ENCODE peak calls at places on chromosome 20, in four cellular contexts. Y is spleen, B is natural killer cell, M is heart right ventricle. T is an unnamed sample.

GRCh38 chr20:33811763-33812672 is 870 bp downstream of the CHMP4B start:
- DNase-seq in Y (peak), B (peak), M (peak), T (no peak)

GRCh38 chr20:3786126-3786484 is 435 bp downstream of the CENPB start:
- DNase-seq in Y (no peak), B (no peak), M (peak), T (no peak)

GRCh38 chr20:54346269-54346668 is 129.1 kb upstream of the DOK5 start:
- DNase-seq in Y (no peak), B (no peak), M (no peak), T (no peak)

GRCh38 chr20:51480507-51481270 is 61.8 kb downstream of the NFATC2 start:
- DNase-seq in Y (peak), B (no peak), M (no peak), T (no peak)

GRCh38 chr20:2631228-2631627 is 21.2 kb upstream of the NOP56 start:
- DNase-seq in Y (no peak), B (no peak), M (no peak), T (no peak)

GRCh38 chr20:20085812-20086211 is 33.5 kb downstream of the CFAP61 start:
- DNase-seq in Y (no peak), B (no peak), M (peak), T (no peak)

GRCh38 chr20:8670900-8671229 is 398.0 kb upstream of the PLCB4 start:
- DNase-seq in Y (no peak), B (no peak), M (no peak), T (no peak)

GRCh38 chr20:1802385-1803215 is 92.6 kb upstream of the SIRPA start:
- DNase-seq in Y (peak), B (no peak), M (peak), T (peak)

GRCh38 chr20:57665589-57665971 is 44.2 kb downstream of the PMEPA1 start:
- DNase-seq in Y (peak), B (no peak), M (no peak), T (no peak)

GRCh38 chr20:52533401-52533800 is 341.8 kb upstream of the ZFP64 start:
- DNase-seq in Y (no peak), B (no peak), M (no peak), T (no peak)

GRCh38 chr20:15440249-15440820 is 1102.9 kb upstream of the FLRT3 start:
- DNase-seq in Y (no peak), B (no peak), M (no peak), T (no peak)

GRCh38 chr20:50400705-50401045 is 109.5 kb upstream of the PTPN1 start:
- DNase-seq in Y (no peak), B (no peak), M (no peak), T (no peak)

GRCh38 chr20:4150095-4150492 is 134.7 kb upstream of the RNF24 start:
- DNase-seq in Y (no peak), B (no peak), M (no peak), T (no peak)

GRCh38 chr20:14219801-14220461 is 117.5 kb downstream of the FLRT3 start:
- DNase-seq in Y (no peak), B (no peak), M (peak), T (no peak)

GRCh38 chr20:57753332-57754164 is 43.7 kb upstream of the PMEPA1 start:
- DNase-seq in Y (peak), B (no peak), M (no peak), T (peak)

GRCh38 chr20:17557675-17558006 is 12.2 kb upstream of the DSTN start:
- DNase-seq in Y (no peak), B (no peak), M (no peak), T (no peak)

GRCh38 chr20:33275871-33276270 is 7.1 kb upstream of the BPIFB1 start:
- DNase-seq in Y (no peak), B (no peak), M (no peak), T (no peak)

GRCh38 chr20:22816016-22816415 is 219.1 kb upstream of the SSTR4 start:
- DNase-seq in Y (no peak), B (no peak), M (no peak), T (no peak)

GRCh38 chr20:11982289-11982957 is 64.7 kb downstream of the BTBD3 start:
- DNase-seq in Y (no peak), B (no peak), M (no peak), T (no peak)

GRCh38 chr20:38307371-38308046 is 3.6 kb downstream of the BPI start:
- DNase-seq in Y (no peak), B (no peak), M (no peak), T (no peak)

DNA sequence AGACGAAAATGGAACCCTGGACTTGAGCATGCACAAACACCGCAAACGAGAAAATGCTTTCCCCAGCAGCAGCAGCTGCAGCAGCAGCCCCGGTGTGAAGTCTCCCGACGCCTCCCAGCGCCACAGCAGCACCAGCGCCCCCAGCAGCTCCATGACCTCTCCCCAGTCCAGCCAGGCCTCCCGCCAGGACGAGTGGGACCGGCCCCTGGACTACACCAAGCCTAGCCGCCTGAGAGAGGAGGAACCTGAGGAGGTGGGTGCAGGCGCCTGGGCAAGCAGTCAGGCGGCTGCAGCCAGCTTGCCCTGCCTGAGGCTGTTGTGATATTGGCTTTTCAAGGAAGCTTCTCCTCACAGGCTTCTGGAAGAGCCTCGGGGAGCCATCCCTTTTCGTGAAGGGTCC is 35.8 kb upstream of the PCMTD2 start:
- DNase-seq in Y (no peak), B (no peak), M (no peak), T (no peak)
- TF ChIP-seq CTCF in Y (no peak), B (no peak), M (no peak), T (no peak)

DNA sequence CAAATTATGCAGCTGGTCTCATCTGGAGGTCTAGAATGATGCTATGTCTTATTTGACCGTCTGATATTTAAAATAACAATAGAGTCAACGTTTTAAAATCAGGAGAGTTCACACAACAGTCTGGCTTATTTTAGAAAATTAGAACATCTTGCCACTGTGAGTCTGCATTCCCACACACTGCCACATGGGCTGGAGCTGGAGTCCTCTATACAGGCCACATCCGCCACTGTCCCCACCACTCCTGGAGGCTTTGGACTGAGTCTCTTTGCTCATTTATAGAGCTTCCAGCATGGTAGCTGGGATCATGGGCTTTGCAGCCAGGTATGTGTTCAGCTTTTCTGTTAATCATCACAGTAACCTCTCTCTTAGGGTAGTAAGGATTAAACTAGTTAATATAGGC is 68.8 kb upstream of the ZNFX1 start:
- DNase-seq in Y (no peak), B (no peak), M (no peak), T (no peak)
- TF ChIP-seq CTCF in Y (no peak), B (no peak), M (no peak), T (no peak)

GRCh38 chr20:37282558-37282957 is 6.9 kb upstream of the MANBAL start:
- DNase-seq in Y (no peak), B (no peak), M (no peak), T (no peak)
- TF ChIP-seq CTCF in Y (no peak), B (no peak), M (no peak), T (peak)

GRCh38 chr20:45890997-45891983 is at the start of the genes CTSA and NEURL2:
- DNase-seq in Y (peak), B (peak), M (peak), T (peak)
- TF ChIP-seq CTCF in Y (no peak), B (no peak), M (no peak), T (no peak)

GRCh38 chr20:7217606-7218005 is 450.1 kb downstream of the BMP2 start:
- DNase-seq in Y (no peak), B (no peak), M (no peak), T (no peak)
- TF ChIP-seq CTCF in Y (no peak), B (no peak), M (no peak), T (no peak)

DNA sequence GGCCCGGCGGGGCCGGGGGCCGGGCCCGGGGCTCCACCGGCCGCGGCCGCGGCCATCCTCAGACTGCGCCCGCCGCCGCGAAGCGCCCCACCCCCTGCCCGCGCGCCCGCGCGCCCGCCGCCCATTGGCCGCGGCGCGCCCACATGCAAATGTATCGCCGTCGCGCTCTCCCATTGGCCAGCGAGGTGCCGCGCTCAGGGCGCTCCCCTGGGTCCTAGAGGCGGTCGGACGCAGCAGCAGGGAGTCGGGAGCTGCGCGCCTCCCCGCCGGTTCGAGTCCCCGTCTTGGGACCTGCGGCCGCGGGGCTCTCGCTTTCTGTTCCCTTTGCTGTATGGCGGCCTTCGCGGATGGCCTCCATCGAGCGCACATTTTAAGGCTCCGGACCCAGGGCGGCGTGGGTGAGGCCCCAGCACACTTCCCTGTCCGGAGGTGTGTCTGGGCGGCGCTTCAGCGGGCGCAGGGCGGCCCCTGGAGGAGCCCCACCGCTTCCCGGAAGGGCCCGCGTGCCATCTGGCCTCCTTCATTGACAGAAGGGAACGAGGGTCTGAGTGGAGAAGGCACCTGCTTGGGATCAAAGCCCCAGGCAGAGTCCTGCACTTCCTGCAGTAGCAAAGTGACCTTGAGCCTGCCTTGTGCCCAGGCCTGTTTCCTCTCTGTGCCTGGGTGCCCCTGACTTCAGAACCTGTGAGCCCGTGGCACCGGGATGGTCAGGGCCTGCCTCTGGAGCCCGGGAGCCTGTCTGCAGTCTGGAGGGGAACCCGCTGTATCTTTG is at the start of gene CABLES2:
- DNase-seq in Y (peak), B (peak), M (peak), T (peak)
- TF ChIP-seq CTCF in Y (peak), B (no peak), M (peak), T (no peak)

GRCh38 chr20:24697411-24697810 is 228.0 kb downstream of the SYNDIG1 start:
- DNase-seq in Y (no peak), B (no peak), M (no peak), T (no peak)
- TF ChIP-seq CTCF in Y (no peak), B (no peak), M (no peak), T (no peak)

DNA sequence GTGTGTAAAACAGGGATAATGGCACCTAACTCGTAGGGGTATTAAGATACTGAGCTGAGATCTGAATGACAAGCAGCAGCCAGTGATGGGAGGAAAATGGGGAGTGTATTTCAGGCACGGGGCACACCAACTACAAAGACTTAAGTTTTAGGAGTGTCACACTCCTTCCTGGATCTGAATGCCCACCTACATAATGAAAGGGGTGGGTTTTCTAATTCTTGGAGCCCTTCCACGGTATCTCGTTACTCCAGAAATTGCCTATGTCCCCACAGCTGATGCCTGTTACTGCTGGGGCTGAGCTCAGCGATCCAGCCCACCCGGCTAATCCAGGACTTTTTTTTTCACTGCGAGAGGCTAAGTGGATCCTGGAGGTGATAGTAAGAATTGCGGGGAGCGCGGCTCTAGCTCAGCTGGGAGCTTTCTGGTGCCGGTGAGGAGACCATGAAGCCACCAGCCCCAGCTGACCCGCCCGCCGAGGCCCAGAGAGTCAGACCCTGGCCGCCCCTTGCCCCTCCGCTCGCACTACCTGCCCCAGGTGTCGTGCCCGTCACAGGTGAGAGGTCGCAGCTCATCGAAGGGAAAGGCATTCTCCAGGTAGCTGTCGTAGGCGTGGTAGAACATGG is 726 bp downstream of the EDEM2 start:
- DNase-seq in Y (peak), B (no peak), M (no peak), T (peak)
- TF ChIP-seq CTCF in Y (no peak), B (no peak), M (no peak), T (peak)

DNA sequence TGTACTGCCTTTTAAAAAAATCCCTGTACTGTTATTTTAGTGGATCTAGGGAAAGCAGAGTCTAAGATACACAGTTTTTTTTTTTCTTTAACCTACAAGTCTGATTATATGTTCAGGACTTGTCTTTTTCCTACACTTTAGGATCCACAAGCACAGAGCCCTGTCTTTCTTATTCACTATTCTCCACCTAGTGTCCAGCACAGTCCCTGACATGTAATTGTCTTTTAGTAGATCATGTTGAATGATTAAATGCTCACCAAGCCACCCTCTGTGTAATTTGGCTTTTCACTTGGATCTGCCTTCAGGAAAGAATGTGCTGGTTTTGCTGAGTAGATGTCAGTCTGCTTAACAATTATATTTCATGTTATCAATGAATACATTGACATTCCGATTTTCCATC is 35.8 kb upstream of the YWHAB start:
- DNase-seq in Y (no peak), B (no peak), M (no peak), T (no peak)
- TF ChIP-seq CTCF in Y (no peak), B (no peak), M (no peak), T (no peak)

T was measured in progenitor cell of endocrine pancreas.